ENCODE peak calls at places on chromosomes 13 and 19, in six cellular contexts. O, T, W, V, R and E are unnamed samples.

GRCh38 chr19:45172173-45172572 is 5.9 kb downstream of the TRAPPC6A start:
- DNase-seq in O (no peak), T (no peak), W (no peak), V (no peak), R (no peak), E (no peak)

GRCh38 chr13:24505256-24505655 is 7.3 kb downstream of the PARP4 start:
- DNase-seq in O (no peak), T (no peak), W (peak; percentile 78), V (no peak), R (no peak), E (no peak)

GRCh38 chr19:35355851-35356460 is 2.3 kb upstream of the FFAR3 start:
- DNase-seq in O (no peak), T (peak; percentile 38), W (peak; percentile 42), V (no peak), R (no peak), E (no peak)

GRCh38 chr13:65461590-65461989 is 1768.5 kb downstream of the PCDH9 start:
- DNase-seq in O (peak; percentile 83), T (peak; percentile 41), W (peak; percentile 2), V (no peak), R (no peak), E (no peak)

GRCh38 chr19:35843676-35844481 is 8.4 kb downstream of the NPHS1 start:
- DNase-seq in O (no peak), T (peak; percentile 93), W (peak; percentile 81), V (peak; percentile 79), R (no peak), E (peak; percentile 93)

GRCh38 chr13:21675095-21676007 is 4.5 kb downstream of the FGF9 start:
- DNase-seq in O (no peak), T (peak; percentile 68), W (no peak), V (peak; percentile 36), R (no peak), E (no peak)

GRCh38 chr13:33676045-33676699 is 141.8 kb upstream of the RFC3 start:
- DNase-seq in O (no peak), T (no peak), W (no peak), V (no peak), R (no peak), E (no peak)

GRCh38 chr19:3801412-3802096 is 15.4 kb upstream of the MATK start:
- DNase-seq in O (no peak), T (peak; percentile 81), W (peak; percentile 38), V (peak; percentile 85), R (no peak), E (no peak)

GRCh38 chr19:57708641-57709354 is at the start of gene ZNF154:
- DNase-seq in O (peak; percentile 67), T (peak; percentile 81), W (no peak), V (no peak), R (no peak), E (no peak)

GRCh38 chr19:17304386-17305047 is 1.2 kb upstream of the MRPL34 start:
- DNase-seq in O (no peak), T (no peak), W (no peak), V (no peak), R (no peak), E (no peak)

GRCh38 chr19:3604227-3604986 is 2.3 kb downstream of the TBXA2R start:
- DNase-seq in O (no peak), T (no peak), W (no peak), V (no peak), R (no peak), E (no peak)

GRCh38 chr13:106859505-106859904 is 291.6 kb upstream of the ARGLU1 start:
- DNase-seq in O (no peak), T (no peak), W (no peak), V (no peak), R (no peak), E (no peak)

GRCh38 chr13:49585220-49586157 is at the start of gene RCBTB1:
- DNase-seq in O (peak; percentile 45), T (peak; percentile 82), W (peak; percentile 64), V (peak; percentile 99), R (no peak), E (peak; percentile 69)

GRCh38 chr13:100125946-100126345 is 37.1 kb downstream of the PCCA start:
- DNase-seq in O (no peak), T (no peak), W (no peak), V (no peak), R (no peak), E (no peak)

GRCh38 chr19:49479975-49480628 is 6.1 kb downstream of the FLT3LG start:
- DNase-seq in O (no peak), T (no peak), W (no peak), V (no peak), R (no peak), E (no peak)

GRCh38 chr19:10191347-10191746 is 3.4 kb downstream of the DNMT1 start:
- DNase-seq in O (peak; percentile 95), T (no peak), W (no peak), V (no peak), R (no peak), E (no peak)

GRCh38 chr13:67278230-67278629 is 48.1 kb upstream of the PCDH9 start:
- DNase-seq in O (peak; percentile 85), T (no peak), W (no peak), V (no peak), R (no peak), E (no peak)

GRCh38 chr19:11204076-11204602 is 6.8 kb upstream of the KANK2 start:
- DNase-seq in O (no peak), T (no peak), W (no peak), V (no peak), R (no peak), E (no peak)

GRCh38 chr13:43431279-43431678 is 355.5 kb downstream of the ENOX1 start:
- DNase-seq in O (no peak), T (no peak), W (no peak), V (no peak), R (no peak), E (no peak)

GRCh38 chr19:4581381-4582111 is 22.1 kb upstream of the SEMA6B start:
- DNase-seq in O (no peak), T (peak; percentile 86), W (peak; percentile 76), V (peak; percentile 94), R (no peak), E (no peak)

GRCh38 chr13:46211116-46211515 is 612 bp upstream of the LRRC63 start:
- DNase-seq in O (no peak), T (no peak), W (peak; percentile 85), V (peak; percentile 32), R (no peak), E (no peak)

GRCh38 chr19:33499248-33499647 is 22.3 kb downstream of the PEPD start:
- DNase-seq in O (no peak), T (no peak), W (no peak), V (no peak), R (no peak), E (no peak)

GRCh38 chr13:95254341-95254740 is 46.9 kb downstream of the ABCC4 start:
- DNase-seq in O (peak; percentile 39), T (no peak), W (no peak), V (no peak), R (no peak), E (no peak)

GRCh38 chr13:32281083-32281482 is 34.1 kb downstream of the ZAR1L start:
- DNase-seq in O (no peak), T (no peak), W (no peak), V (no peak), R (no peak), E (no peak)

GRCh38 chr13:103799028-103799427 is 732.8 kb upstream of the SLC10A2 start:
- DNase-seq in O (no peak), T (no peak), W (no peak), V (no peak), R (no peak), E (no peak)

GRCh38 chr19:43779147-43779819 is 1.5 kb downstream of the KCNN4 start:
- DNase-seq in O (no peak), T (no peak), W (no peak), V (no peak), R (no peak), E (no peak)

GRCh38 chr19:43778651-43779050 is 2.1 kb downstream of the KCNN4 start:
- DNase-seq in O (no peak), T (no peak), W (no peak), V (no peak), R (no peak), E (no peak)

GRCh38 chr19:43781630-43782310 is 997 bp upstream of the KCNN4 start:
- DNase-seq in O (no peak), T (no peak), W (no peak), V (no peak), R (no peak), E (no peak)

GRCh38 chr19:43780706-43781525 is at the start of gene KCNN4:
- DNase-seq in O (peak; percentile 67), T (no peak), W (peak; percentile 67), V (no peak), R (no peak), E (peak; percentile 77)

GRCh38 chr19:43779820-43780219 is 953 bp downstream of the KCNN4 start:
- DNase-seq in O (no peak), T (no peak), W (peak; percentile 82), V (no peak), R (no peak), E (peak; percentile 65)
- H3K4me1 ChIP-seq in O (peaks cover 9% of the 10 kb centered on the region), T (peaks cover 13% of the 10 kb centered on the region), W (peaks cover 85% of the 10 kb centered on the region), V (peaks cover 8% of the 10 kb centered on the region), R (peaks cover 69% of the 10 kb centered on the region), E (peaks cover 80% of the 10 kb centered on the region)

GRCh38 chr19:12899891-12900518 is 9.0 kb downstream of the GCDH start:
- DNase-seq in O (no peak), T (no peak), W (no peak), V (no peak), R (peak; percentile 61), E (no peak)

GRCh38 chr19:12890787-12891552 is at the start of gene GCDH:
- DNase-seq in O (peak; percentile 98), T (peak; percentile 95), W (peak; percentile 99), V (peak; percentile 96), R (peak; percentile 95), E (peak; percentile 97)

GRCh38 chr19:12891553-12892021 is 627 bp downstream of the GCDH start:
- DNase-seq in O (no peak), T (no peak), W (peak; percentile 28), V (no peak), R (no peak), E (no peak)

GRCh38 chr19:12893582-12893981 is 2.6 kb downstream of the GCDH start:
- DNase-seq in O (no peak), T (no peak), W (no peak), V (no peak), R (no peak), E (no peak)

DNA sequence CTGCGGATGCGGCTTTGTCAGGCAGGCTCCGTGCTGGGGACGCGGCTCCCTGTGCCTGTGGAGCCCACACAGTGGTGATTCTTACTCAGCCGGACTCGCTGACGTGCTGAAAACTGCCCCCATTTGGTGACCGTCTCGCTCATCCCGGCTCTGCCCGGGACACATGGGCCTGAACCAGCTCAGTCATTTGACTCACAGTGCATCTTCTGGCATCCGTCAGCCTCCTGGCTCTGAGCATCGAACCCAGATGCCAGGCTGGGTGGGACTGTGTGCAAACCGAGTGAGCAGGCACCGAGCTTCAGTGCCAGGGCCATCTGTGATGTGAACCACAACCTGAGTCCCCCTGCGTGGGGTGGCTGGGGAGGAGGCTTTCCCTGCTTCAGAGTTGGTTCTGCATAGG is 5.5 kb downstream of the GCDH start:
- DNase-seq in O (no peak), T (no peak), W (no peak), V (no peak), R (no peak), E (no peak)
- TF ChIP-seq USF2 in O (no peak), T (no peak), W (no peak), V (no peak), R (no peak), E (no peak)

GRCh38 chr19:15291089-15291488 is 41.2 kb downstream of the BRD4 start:
- DNase-seq in O (peak; percentile 83), T (no peak), W (no peak), V (no peak), R (no peak), E (no peak)
- H3K4me1 ChIP-seq in O (peaks cover 41% of the 10 kb centered on the region), T (peaks cover 36% of the 10 kb centered on the region), W (peaks cover 38% of the 10 kb centered on the region), V (peaks cover 95% of the 10 kb centered on the region), R (peaks cover 75% of the 10 kb centered on the region), E (peaks cover 74% of the 10 kb centered on the region)

GRCh38 chr13:112849500-112849899 is 119.5 kb upstream of the MCF2L start:
- DNase-seq in O (peak; percentile 16), T (no peak), W (no peak), V (peak; percentile 49), R (no peak), E (no peak)
- TF ChIP-seq USF2 in O (no peak), T (no peak), W (no peak), V (no peak), R (no peak), E (no peak)